ENCODE peak calls at places on chromosomes 3 and 15, in four cellular contexts. S is stimulated activated CD4-positive, alpha-beta T cell treated with anti-CD3 and anti-CD28 coated beads, Interleukin-1b, Interleukin-23, amount 100 ng/mL, for 4 hours; V is activated naive CD4-positive, alpha-beta T cell treated with Interleukin-2 at 50 U/mL for 16 hours; M is T-helper 2 cell. G is an unnamed sample.

GRCh38 chr3:126540342-126540849 is 16.4 kb downstream of the CHST13 start:
- DNase-seq in S (no peak), V (no peak), M (no peak), G (no peak)

GRCh38 chr3:86793786-86794185 is 197.2 kb downstream of the VGLL3 start:
- DNase-seq in S (no peak), V (no peak), M (no peak), G (no peak)

GRCh38 chr3:178195824-178196223 is 340.4 kb upstream of the KCNMB2 start:
- DNase-seq in S (no peak), V (no peak), M (no peak), G (no peak)

GRCh38 chr3:106913966-106914365 is 463.3 kb upstream of the CCDC54 start:
- DNase-seq in S (no peak), V (no peak), M (no peak), G (no peak)

GRCh38 chr15:67836477-67836876 is 3.4 kb downstream of the RNU6-1 start:
- DNase-seq in S (no peak), V (peak; percentile 59), M (peak; percentile 31), G (peak; percentile 60)

GRCh38 chr3:105537371-105538075 is 170.8 kb downstream of the ALCAM start:
- DNase-seq in S (no peak), V (no peak), M (no peak), G (no peak)

GRCh38 chr15:40038654-40039543 is at the start of gene SRP14:
- DNase-seq in S (peak; percentile 85), V (peak; percentile 96), M (peak; percentile 88), G (peak; percentile 94)

GRCh38 chr3:98020412-98020811 is 14.7 kb downstream of the GABRR3 start:
- DNase-seq in S (no peak), V (no peak), M (no peak), G (no peak)

GRCh38 chr3:171980578-171981270 is 58.7 kb upstream of the FNDC3B start:
- DNase-seq in S (no peak), V (no peak), M (no peak), G (no peak)

GRCh38 chr15:99986297-99987118 is 253.3 kb upstream of the LYSMD4 start:
- DNase-seq in S (no peak), V (no peak), M (no peak), G (no peak)

GRCh38 chr15:38129531-38130199 is 123.0 kb upstream of the SPRED1 start:
- DNase-seq in S (no peak), V (no peak), M (no peak), G (peak; percentile 29)

GRCh38 chr3:119279101-119279554 is 15.1 kb upstream of the ARHGAP31 start:
- DNase-seq in S (no peak), V (no peak), M (no peak), G (no peak)

GRCh38 chr15:31303434-31304073 is 23.1 kb upstream of the KLF13 start:
- DNase-seq in S (no peak), V (peak; percentile 17), M (no peak), G (no peak)

GRCh38 chr15:82963356-82964341 is 11.1 kb upstream of the HOMER2 start:
- DNase-seq in S (no peak), V (no peak), M (no peak), G (no peak)

GRCh38 chr3:98823791-98824190 is 60.7 kb downstream of the ST3GAL6 start:
- DNase-seq in S (no peak), V (no peak), M (no peak), G (no peak)

GRCh38 chr3:121834079-121834730 is 655 bp downstream of the IQCB1 start:
- DNase-seq in S (no peak), V (no peak), M (peak; percentile 1), G (no peak)

GRCh38 chr3:11000528-11000927 is 8.0 kb downstream of the SLC6A1 start:
- DNase-seq in S (no peak), V (no peak), M (no peak), G (no peak)

GRCh38 chr15:33735143-33735542 is 233.2 kb upstream of the CHRM5 start:
- DNase-seq in S (no peak), V (no peak), M (no peak), G (no peak)